ENCODE peak calls at places on chromosomes 1 and 21, in nine cellular contexts. Z is LoVo, X is esophagus squamous epithelium, M is RCC 7860, L is ELR, B is fibroblast of mammary gland, J is WTC11, A is psoas muscle, T is NCI-H748 treated with DMSO at 0.1 percent for 48 hours. Y is an unnamed sample.

GRCh38 chr1:38138498-38139233 is 92.1 kb upstream of the POU3F1 start:
- DNase-seq in Z (peak; percentile 62), X (no peak), M (peak; percentile 99), L (peak; percentile 96), B (peak; percentile 95), J (no peak), A (peak; percentile 69), T (no peak), Y (no peak)

GRCh38 chr1:182394055-182394775 is 2.6 kb upstream of the GLUL start:
- DNase-seq in Z (no peak), X (no peak), M (no peak), L (no peak), B (no peak), J (no peak), A (no peak), T (no peak), Y (no peak)

GRCh38 chr21:24123785-24124184 is 1483.5 kb downstream of the MRPL39 start:
- DNase-seq in Z (no peak), X (no peak), M (no peak), L (peak; percentile 55), B (no peak), J (no peak), A (no peak), T (no peak), Y (no peak)

GRCh38 chr1:34156739-34157138 is 8.3 kb downstream of the CSMD2 start:
- DNase-seq in Z (no peak), X (no peak), M (no peak), L (no peak), B (no peak), J (peak; percentile 49), A (no peak), T (no peak), Y (no peak)

GRCh38 chr1:205216588-205216987 is 5.1 kb upstream of the DSTYK start:
- DNase-seq in Z (no peak), X (no peak), M (no peak), L (no peak), B (no peak), J (no peak), A (no peak), T (no peak), Y (no peak)

GRCh38 chr1:89590341-89591080 is 42.4 kb upstream of the LRRC8C start:
- DNase-seq in Z (no peak), X (no peak), M (no peak), L (no peak), B (no peak), J (no peak), A (no peak), T (no peak), Y (no peak)

GRCh38 chr1:31861346-31861745 is 45.5 kb upstream of the SPOCD1 start:
- DNase-seq in Z (no peak), X (no peak), M (no peak), L (no peak), B (no peak), J (no peak), A (no peak), T (no peak), Y (no peak)

GRCh38 chr1:24119859-24120756 is 8.2 kb upstream of the MYOM3 start:
- DNase-seq in Z (no peak), X (no peak), M (peak; percentile 36), L (no peak), B (peak; percentile 43), J (no peak), A (no peak), T (no peak), Y (no peak)

GRCh38 chr1:38953433-38953860 is 11.8 kb upstream of the RHBDL2 start:
- DNase-seq in Z (no peak), X (no peak), M (peak; percentile 15), L (peak; percentile 51), B (peak; percentile 8), J (peak; percentile 26), A (no peak), T (no peak), Y (no peak)